ENCODE peak calls at places on chromosomes 1 and 21, in four cellular contexts. B is cardiac muscle cell, Q is astrocyte of the spinal cord, N is HS-5. U is an unnamed sample.

GRCh38 chr1:14930224-14930965 is 223.2 kb upstream of the TMEM51 start:
- DNase-seq in N (no peak), Q (no peak), B (no peak), U (no peak)

GRCh38 chr1:193183019-193183643 is 3.3 kb downstream of the B3GALT2 start:
- DNase-seq in B (peak), N (peak), Q (peak), U (no peak)

GRCh38 chr1:166343276-166343675 is 176.5 kb upstream of the FAM78B start:
- DNase-seq in Q (no peak), N (no peak), B (no peak), U (no peak)

GRCh38 chr1:156885314-156885713 is 8.2 kb upstream of the PEAR1 start:
- DNase-seq in Q (no peak), B (no peak), N (no peak), U (no peak)

GRCh38 chr1:162873671-162874666 is 13.0 kb upstream of the CCDC190 start:
- DNase-seq in N (peak), B (no peak), Q (peak), U (no peak)

GRCh38 chr21:38950388-38951094 is 144.8 kb downstream of the ETS2 start:
- DNase-seq in B (no peak), N (peak), Q (no peak), U (no peak)

GRCh38 chr1:152718238-152718637 is 10.3 kb downstream of the LCE4A start:
- DNase-seq in B (no peak), Q (no peak), N (no peak), U (no peak)

GRCh38 chr1:245247356-245247755 is 92.6 kb downstream of the KIF26B start:
- DNase-seq in B (no peak), N (no peak), Q (no peak), U (no peak)

GRCh38 chr21:43274946-43275310 is 106.1 kb downstream of the CRYAA start:
- DNase-seq in B (no peak), Q (no peak), N (no peak), U (no peak)

GRCh38 chr1:66246371-66247262 is 287.3 kb upstream of the SGIP1 start:
- DNase-seq in N (no peak), Q (no peak), B (no peak), U (no peak)

GRCh38 chr1:212670882-212671281 is 28.8 kb downstream of the BATF3 start:
- DNase-seq in Q (no peak), B (no peak), N (no peak), U (no peak)

GRCh38 chr1:204560590-204560989 is 44.4 kb downstream of the MDM4 start:
- DNase-seq in B (peak), N (peak), Q (peak), U (no peak)

GRCh38 chr1:97693601-97694000 is 227.2 kb downstream of the DPYD start:
- DNase-seq in B (no peak), N (peak), Q (no peak), U (no peak)

GRCh38 chr1:214146523-214146922 is 134.4 kb upstream of the SMYD2 start:
- DNase-seq in N (no peak), Q (no peak), B (no peak), U (no peak)

GRCh38 chr1:211482306-211482705 is 9.7 kb downstream of the RD3 start:
- DNase-seq in B (no peak), N (no peak), Q (no peak), U (no peak)

U was measured in H9.